ENCODE peak calls at places on chromosomes 6 and 20, in nine cellular contexts. E, Q, M, K, T, B, S, X and A are unnamed samples.

GRCh38 chr6:52839124-52840055 is 1.2 kb downstream of the GSTA5 start:
- DNase-seq in Q (peak), X (peak), E (no peak), K (peak), S (no peak), M (peak), T (no peak), B (peak), A (peak)

GRCh38 chr20:3887870-3888614 is 1.1 kb upstream of the PANK2 start:
- DNase-seq in M (no peak), X (peak), T (no peak), K (peak), Q (no peak), S (no peak), B (no peak), E (peak), A (no peak)

GRCh38 chr6:33936911-33937310 is 133.1 kb upstream of the MLN start:
- DNase-seq in T (no peak), X (no peak), E (no peak), M (no peak), K (peak), B (no peak), S (no peak), Q (no peak), A (no peak)

GRCh38 chr6:62614442-62614841 is 328.4 kb upstream of the KHDRBS2 start:
- DNase-seq in T (no peak), K (no peak), S (no peak), E (no peak), Q (no peak), X (no peak), M (no peak), B (no peak), A (no peak)

GRCh38 chr20:35856866-35857265 is 85.1 kb downstream of the PHF20 start:
- DNase-seq in S (no peak), Q (no peak), M (no peak), K (no peak), X (no peak), B (no peak), E (no peak), T (no peak), A (no peak)

GRCh38 chr6:73710470-73710869 is 14.5 kb downstream of the CD109 start:
- DNase-seq in M (peak), E (no peak), Q (peak), S (no peak), K (peak), X (peak), B (no peak), T (peak), A (peak)

GRCh38 chr6:89522778-89523177 is 89.8 kb downstream of the ANKRD6 start:
- DNase-seq in B (no peak), S (no peak), X (no peak), Q (no peak), T (no peak), K (no peak), M (no peak), E (no peak), A (no peak)

GRCh38 chr6:111175135-111175534 is 87.8 kb downstream of the SLC16A10 start:
- DNase-seq in M (no peak), Q (no peak), X (peak), S (no peak), E (no peak), K (peak), T (peak), B (no peak), A (no peak)

GRCh38 chr6:10163159-10163962 is 251.5 kb downstream of the TFAP2A start:
- DNase-seq in E (no peak), T (no peak), K (no peak), M (no peak), Q (peak), B (no peak), X (no peak), S (no peak), A (no peak)

GRCh38 chr6:40205801-40206200 is 271.5 kb upstream of the MOCS1 start:
- DNase-seq in Q (no peak), B (no peak), T (no peak), E (no peak), K (no peak), S (no peak), M (no peak), X (no peak), A (no peak)

GRCh38 chr20:36202891-36203338 is 33.4 kb upstream of the AAR2 start:
- DNase-seq in E (peak), X (peak), Q (peak), B (peak), T (no peak), M (peak), S (no peak), K (peak), A (peak)

GRCh38 chr6:5665173-5665572 is 341.6 kb downstream of the NRN1 start:
- DNase-seq in S (no peak), M (no peak), X (no peak), Q (no peak), B (no peak), T (no peak), E (no peak), K (no peak), A (no peak)

GRCh38 chr6:12343440-12344162 is 53.4 kb downstream of the EDN1 start:
- DNase-seq in T (no peak), Q (no peak), K (no peak), E (no peak), S (no peak), M (peak), B (peak), X (no peak), A (peak)

GRCh38 chr6:147506704-147507114 is 1.8 kb upstream of the SAMD5 start:
- DNase-seq in B (peak), E (peak), T (no peak), K (peak), X (peak), Q (peak), S (no peak), M (peak), A (peak)
- TF ChIP-seq CTCF in B (no peak), E (peak), T (peak), K (peak), X (peak), Q (peak), S (peak), M (peak), A (peak)

GRCh38 chr6:79538481-79538971 is 1.3 kb upstream of the LCA5 start:
- DNase-seq in T (no peak), S (no peak), M (peak), X (peak), E (no peak), Q (no peak), B (no peak), K (peak), A (peak)

GRCh38 chr6:79536615-79536968 is 638 bp downstream of the LCA5 start:
- DNase-seq in Q (peak), X (peak), K (peak), M (peak), S (no peak), T (no peak), B (no peak), E (peak), A (peak)

DNA sequence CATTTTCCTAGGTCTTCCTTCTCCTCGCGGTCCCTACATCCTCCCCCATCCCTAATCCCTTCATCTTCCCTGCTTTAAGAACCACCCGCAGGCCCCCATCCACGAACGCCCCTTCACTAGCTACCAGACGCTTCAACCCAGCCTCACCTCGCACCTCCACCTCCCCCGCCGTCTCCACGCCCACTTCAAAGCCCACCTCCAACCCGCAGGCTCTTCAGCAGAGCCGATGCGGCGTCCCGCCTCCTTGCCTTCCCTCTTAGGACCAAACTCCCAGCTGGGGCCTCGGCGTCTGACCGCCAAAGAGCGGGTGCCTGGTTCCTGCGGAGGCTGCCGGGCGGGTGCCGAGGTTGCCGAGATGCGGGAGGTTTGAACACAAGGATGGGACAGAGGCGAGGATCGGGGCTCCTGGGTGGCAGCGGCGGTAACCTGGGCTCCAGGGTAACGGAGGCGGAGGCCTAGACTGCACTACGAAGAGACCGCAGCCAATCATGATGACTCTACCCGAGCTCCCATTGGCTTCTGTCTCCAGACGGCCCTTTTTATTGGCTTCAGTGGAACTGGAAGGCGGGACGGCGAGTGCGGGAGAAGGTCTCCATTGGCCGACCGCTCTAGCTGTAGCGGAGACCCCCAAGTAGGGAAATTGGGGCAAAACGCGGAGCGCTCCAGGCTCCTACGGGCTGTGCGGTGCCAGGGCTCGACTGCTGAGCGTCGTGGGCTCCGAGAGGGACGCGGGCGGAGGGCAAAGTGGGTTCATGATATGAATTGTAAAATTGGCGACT is at the start of gene LCA5:
- DNase-seq in T (peak), M (peak), Q (peak), B (peak), E (peak), K (peak), S (peak), X (peak), A (peak)
- H3K4me3 ChIP-seq in T (peak), M (peak), Q (peak), B (peak), E (peak), K (peak), S (peak), X (peak), A (peak)

GRCh38 chr6:103273048-103273447 is 1586.7 kb downstream of the HACE1 start:
- DNase-seq in X (no peak), S (no peak), E (no peak), B (no peak), T (no peak), M (no peak), K (no peak), Q (no peak), A (peak)
- TF ChIP-seq CTCF in X (no peak), S (no peak), E (no peak), B (no peak), T (peak), M (no peak), K (no peak), Q (no peak), A (peak)

GRCh38 chr20:49282584-49283171 is 4.8 kb upstream of the ZNFX1 start:
- DNase-seq in S (no peak), M (no peak), B (no peak), K (no peak), X (no peak), Q (no peak), T (no peak), E (no peak), A (no peak)

GRCh38 chr20:49283176-49283702 is 5.4 kb upstream of the ZNFX1 start:
- DNase-seq in E (no peak), T (no peak), B (no peak), Q (no peak), M (no peak), S (no peak), X (no peak), K (no peak), A (no peak)

GRCh38 chr20:49280463-49281058 is 2.7 kb upstream of the ZNFX1 start:
- DNase-seq in Q (no peak), B (no peak), X (no peak), K (no peak), S (no peak), E (no peak), M (no peak), T (no peak), A (no peak)

GRCh38 chr20:49281059-49281912 is 3.4 kb upstream of the ZNFX1 start:
- DNase-seq in B (no peak), E (no peak), M (no peak), X (no peak), Q (peak), S (no peak), K (peak), T (no peak), A (no peak)

DNA sequence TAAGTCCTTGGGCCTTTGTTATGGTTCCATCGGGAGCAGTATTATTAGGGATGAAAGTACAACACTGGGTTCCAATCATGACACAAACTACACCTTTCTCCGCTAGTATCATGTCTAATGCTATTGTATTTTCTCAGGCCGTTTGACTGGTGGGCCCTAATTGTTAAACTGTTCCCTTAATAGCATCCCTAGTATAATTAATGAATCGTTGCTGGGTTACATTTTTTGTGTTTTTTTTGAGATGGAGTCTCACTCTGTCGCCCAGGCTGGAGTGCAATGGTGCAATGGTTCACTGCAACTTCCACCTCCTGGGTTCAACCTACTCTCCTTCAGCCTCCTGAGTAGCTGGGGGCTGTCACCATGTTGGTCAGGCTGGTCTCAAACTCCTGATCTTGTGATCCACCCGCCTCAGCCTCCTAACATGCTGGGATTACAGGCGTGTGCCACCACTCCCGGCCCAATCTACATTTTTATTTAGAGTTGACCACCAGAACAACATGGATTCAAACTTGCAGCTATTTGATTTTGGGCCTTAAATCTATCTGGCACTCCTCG is 4.1 kb upstream of the ZNFX1 start:
- DNase-seq in Q (no peak), M (no peak), T (no peak), S (no peak), E (no peak), X (no peak), B (no peak), K (no peak), A (no peak)
- H3K4me3 ChIP-seq in Q (no peak), M (peak), T (no peak), S (no peak), E (no peak), X (no peak), B (no peak), K (peak), A (peak)

GRCh38 chr6:94251878-94252277 is 832.5 kb upstream of the EPHA7 start:
- DNase-seq in E (no peak), B (no peak), Q (no peak), X (no peak), S (no peak), T (no peak), M (no peak), K (no peak), A (no peak)

DNA sequence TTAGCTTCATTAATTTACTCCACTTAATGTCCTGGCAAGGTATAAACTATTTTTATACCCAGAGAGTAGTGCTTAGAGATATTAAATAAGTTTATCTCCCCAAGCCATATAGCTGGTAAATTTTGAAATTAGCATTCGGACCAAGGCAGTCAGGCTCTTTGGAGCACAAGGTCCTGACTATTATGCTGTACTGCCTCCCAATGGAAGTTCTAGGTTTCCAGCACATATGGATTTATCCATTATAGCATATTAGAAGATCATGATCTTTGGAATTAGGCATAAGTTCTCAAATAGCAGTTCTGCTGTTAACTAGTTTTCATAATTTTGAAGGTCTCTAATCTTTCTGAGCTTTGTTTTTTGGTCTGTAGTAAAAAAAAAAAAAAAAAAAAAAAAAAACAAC is 835.3 kb upstream of the EPHA7 start:
- DNase-seq in B (no peak), T (peak), S (no peak), M (no peak), Q (no peak), K (peak), X (no peak), E (no peak), A (no peak)
- TF ChIP-seq CTCF in B (no peak), T (peak), S (no peak), M (no peak), Q (no peak), K (peak), X (no peak), E (no peak), A (no peak)

GRCh38 chr6:37174196-37174514 is 4.2 kb downstream of the PIM1 start:
- DNase-seq in M (no peak), T (no peak), K (no peak), E (no peak), S (no peak), X (no peak), Q (no peak), B (no peak), A (no peak)

GRCh38 chr6:37172991-37173572 is 3.1 kb downstream of the PIM1 start:
- DNase-seq in S (no peak), T (no peak), E (no peak), M (no peak), K (no peak), X (no peak), Q (no peak), B (no peak), A (peak)

GRCh38 chr6:37171970-37172812 is 2.2 kb downstream of the PIM1 start:
- DNase-seq in E (peak), Q (peak), S (peak), M (peak), X (peak), T (peak), K (peak), B (peak), A (peak)

GRCh38 chr6:37174515-37175331 is 4.8 kb downstream of the PIM1 start:
- DNase-seq in E (no peak), S (no peak), B (no peak), T (no peak), M (no peak), Q (no peak), X (no peak), K (no peak), A (peak)

GRCh38 chr6:37173573-37174195 is 3.7 kb downstream of the PIM1 start:
- DNase-seq in K (peak), S (no peak), Q (no peak), B (no peak), X (no peak), M (no peak), T (no peak), E (no peak), A (peak)
- H3K4me3 ChIP-seq in K (no peak), S (peak), Q (peak), B (peak), X (no peak), M (peak), T (no peak), E (no peak), A (peak)

DNA sequence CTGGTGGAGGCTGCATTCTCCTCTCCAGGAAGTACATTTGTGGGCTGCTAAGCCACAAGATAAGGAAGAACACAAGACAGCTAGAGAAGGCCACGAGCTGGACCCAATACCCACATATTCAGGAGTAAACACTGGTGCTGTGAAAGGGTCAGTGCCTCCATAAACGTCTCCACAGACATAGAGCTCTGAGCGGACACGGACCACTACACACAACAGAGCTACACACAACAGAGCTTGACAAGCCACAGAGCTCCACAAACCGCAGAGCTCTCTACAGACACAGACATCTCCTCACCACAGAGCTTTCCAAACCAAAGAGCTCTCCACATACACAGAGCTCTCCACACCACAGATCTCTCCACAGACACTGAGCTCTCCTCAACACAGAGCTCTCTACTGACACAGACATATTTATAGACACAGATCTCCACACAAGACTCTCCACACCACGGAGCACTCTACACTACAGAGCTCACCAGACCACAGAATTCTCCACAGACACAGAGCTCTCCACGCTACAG is 51.9 kb downstream of the ERMARD start:
- DNase-seq in S (no peak), T (no peak), M (no peak), K (no peak), E (no peak), B (peak), Q (no peak), X (no peak), A (no peak)
- TF ChIP-seq CTCF in S (no peak), T (no peak), M (no peak), K (no peak), E (no peak), B (no peak), Q (no peak), X (no peak), A (no peak)

GRCh38 chr20:25863536-25864325 is 167.1 kb upstream of the ZNF337 start:
- DNase-seq in M (no peak), B (no peak), Q (no peak), K (no peak), T (no peak), E (no peak), X (no peak), S (no peak), A (peak)

GRCh38 chr20:25856256-25856884 is 159.7 kb upstream of the ZNF337 start:
- DNase-seq in S (no peak), T (no peak), E (no peak), M (no peak), Q (no peak), B (no peak), X (no peak), K (no peak), A (no peak)

GRCh38 chr20:25858495-25859425 is 162.1 kb upstream of the ZNF337 start:
- DNase-seq in X (no peak), B (no peak), K (no peak), T (no peak), E (no peak), Q (no peak), S (no peak), M (no peak), A (no peak)

GRCh38 chr20:25860531-25861150 is 164.0 kb upstream of the ZNF337 start:
- DNase-seq in T (no peak), M (no peak), E (no peak), B (no peak), Q (no peak), X (no peak), S (no peak), K (no peak), A (no peak)

GRCh38 chr20:25859649-25860530 is 163.2 kb upstream of the ZNF337 start:
- DNase-seq in E (peak), T (peak), K (peak), S (no peak), B (no peak), M (peak), X (peak), Q (no peak), A (peak)
- H3K4me3 ChIP-seq in E (peak), T (no peak), K (no peak), S (peak), B (no peak), M (no peak), X (peak), Q (no peak), A (no peak)

GRCh38 chr6:31737315-31738047 is 1.2 kb upstream of the CLIC1 start:
- DNase-seq in K (peak), T (no peak), M (no peak), E (no peak), B (no peak), S (no peak), X (no peak), Q (no peak), A (peak)
- TF ChIP-seq CTCF in K (no peak), T (no peak), M (no peak), E (no peak), B (no peak), S (no peak), X (no peak), Q (no peak), A (no peak)